ENCODE peak calls at places on chromosomes 12 and 14, in four cellular contexts. A is SK-N-SH, V is breast epithelium, T is dorsolateral prefrontal cortex. F is an unnamed sample.

GRCh38 chr12:10372534-10372931 is 17.3 kb downstream of the KLRK1 start:
- DNase-seq in A (no peak), V (no peak), T (no peak), F (no peak)

GRCh38 chr14:106277503-106277902 is 751.1 kb downstream of the TMEM121 start:
- DNase-seq in A (peak; percentile 44), V (no peak), T (no peak), F (peak; percentile 24)

GRCh38 chr12:68958337-68958736 is 25.4 kb upstream of the CPM start:
- DNase-seq in A (no peak), V (no peak), T (no peak), F (peak; percentile 65)

GRCh38 chr14:45038256-45038655 is 45.7 kb upstream of the PRPF39 start:
- DNase-seq in A (no peak), V (no peak), T (no peak), F (no peak)

GRCh38 chr14:31990959-31991541 is 86.1 kb upstream of the ARHGAP5 start:
- DNase-seq in A (no peak), V (no peak), T (no peak), F (no peak)

GRCh38 chr12:53961025-53961761 is 6.5 kb downstream of the HOXC12 start:
- DNase-seq in A (peak; percentile 80), V (no peak), T (no peak), F (no peak)

GRCh38 chr14:90567191-90567590 is 170.4 kb downstream of the CALM1 start:
- DNase-seq in A (no peak), V (no peak), T (peak; percentile 89), F (no peak)

GRCh38 chr12:2669560-2669959 is 125.2 kb upstream of the FKBP4 start:
- DNase-seq in A (no peak), V (peak; percentile 24), T (no peak), F (no peak)

GRCh38 chr14:52950898-52951729 is at the start of gene FERMT2:
- DNase-seq in A (peak; percentile 98), V (peak; percentile 83), T (peak; percentile 84), F (peak; percentile 72)

GRCh38 chr12:51678086-51678724 is 87.2 kb downstream of the SCN8A start:
- DNase-seq in A (peak; percentile 62), V (no peak), T (peak; percentile 28), F (peak; percentile 53)

GRCh38 chr12:46005151-46005797 is 14.9 kb upstream of the SCAF11 start:
- DNase-seq in A (peak; percentile 14), V (no peak), T (no peak), F (no peak)

GRCh38 chr12:12563529-12563928 is 866 bp upstream of the DUSP16 start:
- DNase-seq in A (no peak), V (no peak), T (no peak), F (no peak)

GRCh38 chr12:55619352-55620138 is 17.1 kb upstream of the OR10P1 start:
- DNase-seq in A (peak; percentile 62), V (no peak), T (no peak), F (peak; percentile 70)

GRCh38 chr12:80632835-80633234 is 74.6 kb upstream of the MYF6 start:
- DNase-seq in A (peak; percentile 5), V (no peak), T (no peak), F (no peak)

GRCh38 chr14:104680056-104680805 is 9.2 kb upstream of the INF2 start:
- DNase-seq in A (no peak), V (no peak), T (peak; percentile 60), F (no peak)

GRCh38 chr14:101895256-101895655 is 69.1 kb upstream of the DYNC1H1 start:
- DNase-seq in A (no peak), V (no peak), T (no peak), F (no peak)

GRCh38 chr12:51994959-51995358 is 11.8 kb upstream of the TAMALIN start:
- DNase-seq in A (no peak), V (no peak), T (no peak), F (no peak)

GRCh38 chr12:75712223-75712622 is 200.8 kb upstream of the KRR1 start:
- DNase-seq in A (no peak), V (no peak), T (no peak), F (no peak)

GRCh38 chr14:99270491-99271287 is 1.3 kb downstream of the BCL11B start:
- DNase-seq in A (peak; percentile 54), V (no peak), T (no peak), F (no peak)

GRCh38 chr12:52501490-52501889 is 8.4 kb upstream of the KRT6A start:
- DNase-seq in A (no peak), V (no peak), T (no peak), F (no peak)

GRCh38 chr14:48857366-48857765 is 728.8 kb downstream of the RPS29 start:
- DNase-seq in A (no peak), V (no peak), T (no peak), F (no peak)

GRCh38 chr12:32542550-32543229 is 136.4 kb upstream of the DNM1L start:
- DNase-seq in A (no peak), V (no peak), T (no peak), F (no peak)
- TF ChIP-seq CTCF in A (peak; percentile 21), V (no peak), T (no peak), F (no peak)

GRCh38 chr12:49064767-49065152 is 4.2 kb upstream of the KMT2D start:
- DNase-seq in A (no peak), V (no peak), T (no peak), F (no peak)

GRCh38 chr12:49070971-49071370 is 1.2 kb upstream of the RHEBL1 start:
- DNase-seq in A (no peak), V (no peak), T (no peak), F (no peak)

GRCh38 chr12:49066120-49066519 is 3.7 kb downstream of the RHEBL1 start:
- DNase-seq in A (no peak), V (no peak), T (no peak), F (no peak)

GRCh38 chr12:49068879-49069506 is 786 bp downstream of the RHEBL1 start:
- DNase-seq in A (no peak), V (no peak), T (no peak), F (no peak)

GRCh38 chr12:49069507-49070346 is at the start of gene RHEBL1:
- DNase-seq in A (peak; percentile 97), V (peak; percentile 97), T (peak; percentile 99), F (peak; percentile 99)
- TF ChIP-seq CTCF in A (peak; percentile 28), V (no peak), T (peak; percentile 40), F (peak; percentile 21)

DNA sequence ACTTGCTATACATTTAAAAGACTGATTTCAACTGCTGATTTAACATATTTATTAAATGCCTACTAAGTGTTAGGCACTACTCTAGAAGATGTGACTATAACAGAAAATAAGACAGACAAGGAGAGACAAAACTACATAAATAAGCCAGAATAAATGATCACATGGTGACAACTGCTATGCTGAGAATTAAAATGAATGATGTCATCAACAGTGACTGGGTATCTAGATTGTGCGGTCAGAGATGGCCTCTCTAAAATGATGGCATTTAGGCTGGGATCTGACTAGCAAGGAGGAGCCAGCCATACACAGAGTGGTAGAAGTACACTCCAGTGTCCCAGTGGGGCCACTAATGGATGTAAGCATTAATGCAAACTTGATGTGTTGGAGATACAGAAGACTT is 37.6 kb upstream of the SOX5 start:
- DNase-seq in A (no peak), V (no peak), T (no peak), F (no peak)
- TF ChIP-seq CTCF in A (no peak), V (no peak), T (no peak), F (no peak)

GRCh38 chr14:50064993-50065392 is 51.4 kb downstream of the VCPKMT start:
- DNase-seq in A (no peak), V (no peak), T (no peak), F (peak; percentile 79)

GRCh38 chr14:50061664-50062437 is 54.5 kb downstream of the VCPKMT start:
- DNase-seq in A (peak; percentile 83), V (no peak), T (no peak), F (peak; percentile 75)

GRCh38 chr14:50060871-50061663 is 55.3 kb downstream of the VCPKMT start:
- DNase-seq in A (peak; percentile 66), V (no peak), T (no peak), F (peak; percentile 46)

GRCh38 chr14:50063876-50064420 is 52.4 kb downstream of the VCPKMT start:
- DNase-seq in A (no peak), V (no peak), T (no peak), F (no peak)

GRCh38 chr14:50062438-50063039 is 53.8 kb downstream of the VCPKMT start:
- DNase-seq in A (peak; percentile 55), V (no peak), T (no peak), F (peak; percentile 70)
- TF ChIP-seq CTCF in A (no peak), V (no peak), T (no peak), F (peak; percentile 24)

DNA sequence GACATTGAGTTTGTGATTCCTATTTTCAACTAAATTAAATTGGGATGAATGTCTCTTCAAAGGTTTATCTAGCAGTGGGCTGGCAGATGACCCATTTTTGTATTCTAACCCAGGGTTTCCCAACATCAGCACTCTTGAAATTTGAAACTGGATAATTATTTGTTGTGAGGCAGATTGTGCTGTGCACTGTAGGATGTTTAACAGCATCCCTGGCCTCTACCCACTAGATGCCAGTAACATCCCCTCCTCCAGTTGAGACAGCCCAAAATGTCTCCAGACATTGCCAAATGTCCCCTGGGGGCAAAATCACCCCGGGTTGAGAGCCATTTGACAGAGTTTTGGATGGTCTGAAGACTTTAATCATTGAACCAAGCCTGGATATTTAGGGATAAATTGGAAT is 11.1 kb downstream of the DAAM1 start:
- DNase-seq in A (no peak), V (no peak), T (no peak), F (no peak)
- TF ChIP-seq CTCF in A (no peak), V (no peak), T (no peak), F (no peak)

DNA sequence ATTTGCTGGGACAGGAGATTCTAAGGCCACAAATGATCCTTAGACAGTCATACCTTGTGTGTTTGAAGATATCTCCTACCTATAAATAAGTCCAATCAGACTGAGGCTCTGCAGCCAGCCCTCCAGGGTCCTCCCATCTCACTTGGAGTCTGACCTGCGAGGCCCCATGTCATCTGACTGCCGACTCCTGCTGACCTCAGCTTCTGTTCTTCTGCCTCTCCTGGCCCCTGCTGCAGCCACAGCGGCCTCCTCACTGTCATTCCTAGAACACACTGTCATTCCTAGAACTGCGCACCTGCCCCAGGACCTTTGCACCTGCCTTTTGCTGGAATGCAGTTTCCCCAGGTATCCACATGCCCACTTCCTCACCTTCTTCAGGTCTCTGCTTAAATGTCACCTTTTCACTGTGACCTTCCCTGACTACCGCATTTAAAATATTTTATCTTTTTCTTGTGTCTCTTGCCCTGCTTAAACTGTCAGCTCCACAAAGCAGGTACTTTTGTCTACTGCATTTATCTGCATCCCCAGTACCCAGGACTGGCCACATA is 56.5 kb upstream of the RIN3 start:
- DNase-seq in A (no peak), V (no peak), T (no peak), F (no peak)
- TF ChIP-seq CTCF in A (no peak), V (no peak), T (no peak), F (no peak)

GRCh38 chr14:62162998-62163589 is 400.9 kb downstream of the SNAPC1 start:
- DNase-seq in A (peak; percentile 40), V (no peak), T (no peak), F (peak; percentile 39)

DNA sequence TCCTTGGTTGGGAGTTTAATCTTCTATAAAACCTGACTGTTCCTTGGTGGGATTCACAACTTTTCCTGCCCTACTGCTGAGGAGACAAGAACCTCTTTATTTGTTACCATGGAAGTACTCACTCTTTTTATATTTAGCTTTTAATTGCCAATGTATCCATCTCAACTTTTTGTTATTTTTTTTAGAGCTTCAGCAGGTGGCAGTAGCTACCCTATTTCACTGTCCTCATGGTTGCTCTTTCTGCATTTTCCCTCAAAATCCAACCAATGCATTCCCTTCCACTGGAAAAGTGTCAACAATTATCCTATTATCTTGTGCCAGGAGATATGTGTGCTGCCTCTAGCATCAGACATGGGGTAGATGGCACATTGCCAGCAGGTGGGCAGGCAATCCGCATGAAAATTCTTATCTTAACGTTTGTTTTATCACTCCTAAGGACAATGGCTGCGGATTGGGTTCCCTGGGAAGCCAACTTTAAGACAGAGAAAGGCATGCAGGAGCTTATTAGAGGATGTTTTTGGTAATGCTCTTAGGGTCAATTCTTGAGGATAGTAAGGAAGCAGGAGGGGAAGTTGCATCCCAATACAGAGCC is 406.4 kb downstream of the SNAPC1 start:
- DNase-seq in A (no peak), V (no peak), T (no peak), F (no peak)
- TF ChIP-seq CTCF in A (peak; percentile 38), V (no peak), T (no peak), F (no peak)

F was measured in GM10248.